ENCODE peak calls at places on chromosomes 12 and 14, in five cellular contexts. A, K, C, W and T are unnamed samples.

GRCh38 chr12:52945389-52946232 is 3.3 kb upstream of the KRT18 start:
- DNase-seq in A (no peak), K (no peak), C (no peak), W (peak), T (no peak)

GRCh38 chr12:2054091-2055018 is 1.6 kb downstream of the CACNA1C start:
- DNase-seq in A (no peak), K (no peak), C (no peak), W (no peak), T (no peak)

GRCh38 chr14:48693793-48694192 is 892.4 kb downstream of the RPS29 start:
- DNase-seq in A (no peak), K (no peak), C (no peak), W (no peak), T (no peak)

GRCh38 chr14:50669441-50669986 is 1.4 kb upstream of the SAV1 start:
- DNase-seq in A (no peak), K (no peak), C (no peak), W (no peak), T (no peak)

GRCh38 chr14:30958555-30959407 is 66.7 kb upstream of the AP4S1 start:
- DNase-seq in A (peak), K (no peak), C (no peak), W (no peak), T (no peak)

GRCh38 chr14:53338192-53338591 is 185.1 kb upstream of the DDHD1 start:
- DNase-seq in A (no peak), K (no peak), C (peak), W (no peak), T (no peak)

GRCh38 chr12:14691560-14691959 is 4.8 kb downstream of the GUCY2C start:
- DNase-seq in A (no peak), K (no peak), C (no peak), W (no peak), T (no peak)

GRCh38 chr14:24888532-24888931 is 161.4 kb downstream of the STXBP6 start:
- DNase-seq in A (no peak), K (no peak), C (no peak), W (no peak), T (no peak)

GRCh38 chr12:51970904-51971646 is 19.6 kb downstream of the ACVR1B start:
- DNase-seq in A (peak), K (no peak), C (no peak), W (peak), T (peak)

GRCh38 chr12:60191676-60192359 is 596.0 kb downstream of the SLC16A7 start:
- DNase-seq in A (no peak), K (no peak), C (no peak), W (no peak), T (no peak)

GRCh38 chr12:76085159-76085868 is 829 bp upstream of the NAP1L1 start:
- DNase-seq in A (peak), K (no peak), C (no peak), W (peak), T (no peak)

GRCh38 chr12:53062011-53062961 is 12.4 kb downstream of the TNS2 start:
- DNase-seq in A (no peak), K (no peak), C (no peak), W (no peak), T (no peak)

GRCh38 chr12:67442347-67442841 is 173.2 kb downstream of the CAND1 start:
- DNase-seq in A (no peak), K (no peak), C (no peak), W (no peak), T (no peak)

GRCh38 chr12:51371295-51371953 is 19.8 kb downstream of the GALNT6 start:
- DNase-seq in A (no peak), K (peak), C (peak), W (peak), T (no peak)

GRCh38 chr12:47882796-47883546 is 21.8 kb downstream of the VDR start:
- DNase-seq in A (peak), K (no peak), C (no peak), W (no peak), T (peak)

GRCh38 chr14:89542768-89543419 is 125.9 kb upstream of the FOXN3 start:
- DNase-seq in A (no peak), K (no peak), C (no peak), W (no peak), T (no peak)